ENCODE peak calls at places on chromosomes 7 and 10, in six cellular contexts. D is uterus, J is stomach, I is heart left ventricle, W is ovary, X is erythroblast. Y is an unnamed sample.

GRCh38 chr10:88066876-88067275 is 203.5 kb downstream of the PTEN start:
- DNase-seq in D (no peak), J (no peak), I (no peak), W (no peak), X (no peak), Y (no peak)

GRCh38 chr10:91345716-91346115 is 64.4 kb upstream of the HECTD2 start:
- DNase-seq in D (no peak), J (no peak), I (no peak), W (no peak), X (no peak), Y (no peak)

GRCh38 chr7:94970085-94970576 is 62.7 kb downstream of the PPP1R9A start:
- DNase-seq in D (no peak), J (no peak), I (no peak), W (no peak), X (no peak), Y (no peak)

GRCh38 chr7:152871005-152871677 is 111.6 kb downstream of the ACTR3B start:
- DNase-seq in D (no peak), J (no peak), I (no peak), W (no peak), X (no peak), Y (no peak)

GRCh38 chr10:73859441-73860049 is 14.8 kb downstream of the CAMK2G start:
- DNase-seq in D (no peak), J (no peak), I (no peak), W (no peak), X (no peak), Y (no peak)

GRCh38 chr7:134901389-134902020 is 84.8 kb upstream of the AGBL3 start:
- DNase-seq in D (no peak), J (no peak), I (no peak), W (no peak), X (no peak), Y (no peak)

GRCh38 chr7:28608226-28608625 is 195.9 kb downstream of the CREB5 start:
- DNase-seq in D (no peak), J (no peak), I (no peak), W (no peak), X (no peak), Y (no peak)

GRCh38 chr10:81876253-81876731 is 1.3 kb downstream of the NRG3 start:
- DNase-seq in D (no peak), J (no peak), I (no peak), W (no peak), X (no peak), Y (no peak)

GRCh38 chr7:388023-388355 is 98.0 kb downstream of the FOXL3 start:
- DNase-seq in D (no peak), J (peak), I (no peak), W (no peak), X (no peak), Y (peak)

GRCh38 chr7:99011341-99011705 is 132.6 kb downstream of the SMURF1 start:
- DNase-seq in D (no peak), J (no peak), I (no peak), W (no peak), X (no peak), Y (no peak)

GRCh38 chr7:158176561-158177173 is 411.0 kb downstream of the PTPRN2 start:
- DNase-seq in D (no peak), J (no peak), I (no peak), W (no peak), X (no peak), Y (no peak)

GRCh38 chr7:136528329-136528728 is 340.1 kb upstream of the CHRM2 start:
- DNase-seq in D (no peak), J (no peak), I (no peak), W (no peak), X (no peak), Y (no peak)

GRCh38 chr10:117294039-117294438 is 53.1 kb downstream of the SLC18A2 start:
- DNase-seq in D (no peak), J (no peak), I (no peak), W (no peak), X (no peak), Y (no peak)

GRCh38 chr7:156160811-156161210 is 348.5 kb upstream of the SHH start:
- DNase-seq in D (no peak), J (peak), I (no peak), W (no peak), X (no peak), Y (no peak)

GRCh38 chr7:134660961-134661376 is 14.3 kb downstream of the BPGM start:
- DNase-seq in D (no peak), J (no peak), I (no peak), W (no peak), X (no peak), Y (no peak)

GRCh38 chr7:68787586-68787985 is 810.7 kb upstream of the AUTS2 start:
- DNase-seq in D (no peak), J (no peak), I (no peak), W (no peak), X (no peak), Y (no peak)

GRCh38 chr10:91210435-91210834 is 10.0 kb upstream of the PCGF5 start:
- DNase-seq in D (no peak), J (peak), I (no peak), W (peak), X (no peak), Y (no peak)

GRCh38 chr7:77649950-77650349 is 46.3 kb upstream of the RSBN1L start:
- DNase-seq in D (no peak), J (no peak), I (no peak), W (no peak), X (no peak), Y (no peak)

GRCh38 chr7:85457911-85458310 is 271.1 kb upstream of the SEMA3D start:
- DNase-seq in D (no peak), J (no peak), I (no peak), W (no peak), X (no peak), Y (no peak)

GRCh38 chr10:60869916-60870728 is 73.9 kb downstream of the RHOBTB1 start:
- DNase-seq in D (no peak), J (no peak), I (no peak), W (no peak), X (no peak), Y (no peak)

GRCh38 chr10:129861776-129862530 is 102.1 kb downstream of the EBF3 start:
- DNase-seq in D (no peak), J (no peak), I (no peak), W (no peak), X (no peak), Y (no peak)

GRCh38 chr7:132560825-132561529 is 15.3 kb downstream of the PLXNA4 start:
- DNase-seq in D (no peak), J (no peak), I (no peak), W (no peak), X (no peak), Y (no peak)

GRCh38 chr7:17009007-17009719 is 127.4 kb upstream of the AGR3 start:
- DNase-seq in D (no peak), J (no peak), I (no peak), W (no peak), X (peak), Y (no peak)

GRCh38 chr10:107022600-107023354 is 141.7 kb downstream of the SORCS1 start:
- DNase-seq in D (no peak), J (no peak), I (no peak), W (no peak), X (no peak), Y (no peak)

GRCh38 chr7:79298145-79298760 is 155.2 kb downstream of the MAGI2 start:
- DNase-seq in D (peak), J (no peak), I (no peak), W (no peak), X (peak), Y (no peak)

GRCh38 chr10:35746004-35746403 is 103.9 kb upstream of the FZD8 start:
- DNase-seq in D (no peak), J (no peak), I (no peak), W (no peak), X (no peak), Y (no peak)

GRCh38 chr10:114694735-114695134 is 36.7 kb upstream of the ABLIM1 start:
- DNase-seq in D (no peak), J (peak), I (no peak), W (no peak), X (peak), Y (no peak)

GRCh38 chr10:31320598-31321211 is 1.7 kb downstream of the ZEB1 start:
- DNase-seq in D (peak), J (no peak), I (peak), W (peak), X (peak), Y (peak)

GRCh38 chr10:132027423-132027983 is 38.2 kb upstream of the JAKMIP3 start:
- DNase-seq in D (no peak), J (no peak), I (no peak), W (no peak), X (no peak), Y (no peak)

GRCh38 chr7:152145853-152146466 is 120.5 kb downstream of the GALNT11 start:
- DNase-seq in D (no peak), J (no peak), I (no peak), W (no peak), X (peak), Y (no peak)

GRCh38 chr10:14524692-14525091 is 194.0 kb upstream of the FRMD4A start:
- DNase-seq in D (no peak), J (no peak), I (no peak), W (no peak), X (no peak), Y (no peak)

GRCh38 chr10:52751337-52751736 is 21.2 kb downstream of the MBL2 start:
- DNase-seq in D (no peak), J (no peak), I (no peak), W (no peak), X (no peak), Y (no peak)

DNA sequence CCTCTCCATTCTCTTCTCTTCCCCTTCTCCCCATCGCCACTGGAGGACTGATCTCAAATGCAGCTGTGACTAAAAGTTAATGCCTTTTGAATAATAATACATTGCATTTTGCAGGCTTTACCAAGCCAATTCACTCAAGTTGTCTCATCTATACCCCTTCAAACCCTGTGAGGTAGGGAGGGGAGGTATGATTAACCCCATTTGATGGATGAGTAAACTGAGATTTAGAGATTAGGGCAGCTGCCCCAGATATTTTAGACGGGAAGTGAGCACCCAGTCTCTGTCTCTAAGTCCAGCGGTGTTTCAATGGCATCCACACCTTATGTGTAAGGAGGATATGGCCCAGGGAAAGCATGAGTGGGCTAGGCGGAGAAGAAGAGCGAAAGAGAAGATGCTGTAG is 1.1 kb downstream of the CPA5 start:
- DNase-seq in D (no peak), J (no peak), I (no peak), W (no peak), X (no peak), Y (no peak)
- TF ChIP-seq POLR2A in D (no peak), J (no peak), I (no peak), W (no peak), X (no peak), Y (no peak)

GRCh38 chr7:93890464-93891068 is at the start of gene TFPI2:
- DNase-seq in D (peak), J (no peak), I (peak), W (peak), X (no peak), Y (no peak)
- TF ChIP-seq POLR2A in D (peak), J (no peak), I (peak), W (no peak), X (no peak), Y (no peak)

GRCh38 chr10:101001225-101002035 is 1.8 kb downstream of the LZTS2 start:
- DNase-seq in D (peak), J (peak), I (peak), W (peak), X (peak), Y (peak)
- TF ChIP-seq POLR2A in D (peak), J (no peak), I (peak), W (peak), X (no peak), Y (no peak)

DNA sequence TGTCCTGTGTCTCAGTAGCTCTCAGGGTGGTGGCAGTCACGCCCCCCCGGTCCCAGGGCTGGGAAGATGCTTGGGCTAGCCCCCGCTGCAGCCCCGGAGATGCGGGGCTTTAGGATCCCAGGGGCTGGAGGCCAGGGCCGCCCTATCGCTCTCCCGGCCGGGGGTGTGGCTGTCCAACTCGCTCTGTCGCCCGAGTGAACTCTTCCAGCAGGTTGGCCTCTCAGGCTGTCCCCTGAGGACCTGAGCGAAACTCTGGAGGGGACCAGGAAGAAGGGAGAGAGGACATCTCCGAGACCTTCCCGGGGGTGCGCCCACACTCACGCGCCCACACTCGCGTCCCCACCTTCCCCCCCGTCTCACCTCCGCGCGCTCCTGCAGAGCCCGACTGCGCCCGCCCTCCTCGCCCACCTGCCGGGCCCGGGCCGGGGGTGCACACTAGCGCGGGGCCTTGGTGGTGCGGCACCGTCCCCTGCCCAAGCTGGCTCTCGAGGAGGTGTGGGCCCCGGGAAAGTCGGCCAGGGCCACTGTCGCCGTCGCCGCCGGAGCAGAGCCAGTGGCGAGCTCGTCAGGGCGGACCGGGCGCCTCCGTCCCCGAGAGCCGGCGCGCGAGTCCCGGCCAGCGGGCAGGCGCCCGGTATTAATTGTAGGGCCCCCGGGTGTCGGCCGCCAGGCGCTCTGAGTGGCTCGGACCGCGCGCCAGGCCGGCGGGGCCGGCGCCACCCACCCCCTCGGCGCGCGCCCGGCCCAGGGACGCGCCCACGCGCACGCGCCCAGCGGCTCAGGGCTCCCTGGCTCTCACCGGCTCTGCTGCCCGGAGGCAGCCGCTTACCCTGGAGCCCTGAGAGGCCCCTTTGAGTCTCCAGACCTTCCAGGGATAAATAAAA is 101.8 kb upstream of the SVIL start:
- DNase-seq in D (peak), J (peak), I (peak), W (peak), X (no peak), Y (peak)
- TF ChIP-seq POLR2A in D (peak), J (no peak), I (peak), W (peak), X (no peak), Y (no peak)

DNA sequence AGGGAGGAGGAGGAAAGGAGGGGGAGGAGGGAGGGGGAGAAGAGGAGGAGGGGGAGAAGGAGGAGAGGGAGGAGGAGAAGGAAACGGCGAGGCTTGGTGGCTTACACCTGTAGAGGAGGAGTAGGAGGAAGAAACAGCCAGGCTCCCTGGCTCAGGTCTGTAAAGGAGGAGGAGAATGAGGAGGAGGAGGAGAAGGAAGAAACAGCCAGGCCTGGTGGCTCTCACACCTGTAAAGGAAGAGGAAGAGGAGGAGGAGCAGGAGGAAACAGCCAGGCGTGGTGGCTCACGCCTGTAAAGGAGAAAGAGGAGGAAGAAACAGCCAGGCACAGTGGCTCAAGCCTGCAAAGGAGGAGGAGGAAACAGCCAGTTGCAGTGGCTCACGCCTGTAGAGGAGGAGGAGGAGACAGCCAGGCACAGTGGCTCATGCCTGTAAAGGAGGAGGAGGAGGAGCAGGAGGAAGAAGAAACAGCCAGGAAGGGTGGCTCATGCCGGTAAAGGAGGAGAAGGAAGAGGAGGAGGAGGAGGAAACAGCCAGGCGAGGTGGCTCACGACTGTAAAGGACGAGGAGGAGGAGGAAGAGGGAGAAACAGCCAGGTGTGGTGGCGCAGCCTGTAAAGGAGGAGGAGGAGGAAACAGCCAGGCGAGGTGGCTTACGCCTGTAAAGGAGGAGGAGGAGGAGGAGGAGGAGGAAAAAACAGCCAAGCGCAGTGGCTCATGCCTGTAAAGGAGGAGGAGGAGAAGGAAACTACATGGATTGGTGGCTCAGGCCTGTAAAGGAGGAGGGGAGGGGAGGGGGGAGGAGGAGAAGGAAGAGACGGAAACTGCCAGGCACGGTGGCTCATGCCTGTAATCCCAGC is 14.9 kb upstream of the CRCP start:
- DNase-seq in D (peak), J (peak), I (peak), W (peak), X (peak), Y (no peak)
- TF ChIP-seq POLR2A in D (peak), J (no peak), I (no peak), W (peak), X (peak), Y (no peak)

DNA sequence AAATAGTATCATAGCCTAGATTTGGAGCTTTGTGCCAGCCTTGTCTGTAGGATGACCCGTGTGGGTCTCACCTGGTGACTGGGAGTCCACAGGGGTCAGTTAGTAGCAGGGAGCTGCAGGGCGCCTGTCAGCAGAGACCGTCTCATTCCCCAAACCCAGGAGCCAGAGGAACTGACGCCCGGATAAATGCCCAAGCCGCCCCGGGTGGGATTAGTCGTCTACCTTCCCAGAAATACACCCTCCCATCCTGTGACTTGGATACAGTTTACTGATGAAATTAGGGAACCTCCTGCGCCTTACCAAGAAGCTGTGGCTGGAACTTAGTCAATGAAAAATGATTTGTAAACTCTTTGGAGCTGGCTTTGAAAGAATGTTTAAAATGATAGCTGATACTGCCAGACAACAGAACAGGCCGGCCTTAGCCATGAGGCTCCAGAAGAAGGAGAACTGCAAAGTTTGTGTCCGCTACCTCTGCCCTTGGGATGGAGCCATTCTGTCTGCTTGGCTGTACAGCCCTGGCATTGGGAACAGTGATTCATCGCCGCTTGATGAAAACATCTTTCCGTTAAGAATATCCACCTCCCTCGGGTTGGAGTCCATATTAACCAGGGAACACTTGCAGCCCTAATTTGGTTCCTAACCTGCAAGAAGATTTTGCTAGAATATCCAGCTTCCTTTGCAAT is 12.7 kb downstream of the FOXK1 start:
- DNase-seq in D (peak), J (no peak), I (peak), W (peak), X (no peak), Y (peak)
- TF ChIP-seq POLR2A in D (no peak), J (no peak), I (no peak), W (no peak), X (no peak), Y (no peak)

GRCh38 chr7:44212581-44213184 is 11.9 kb downstream of the YKT6 start:
- DNase-seq in D (no peak), J (no peak), I (no peak), W (no peak), X (no peak), Y (peak)

GRCh38 chr7:44216019-44216418 is 15.2 kb downstream of the YKT6 start:
- DNase-seq in D (no peak), J (no peak), I (no peak), W (no peak), X (no peak), Y (no peak)

GRCh38 chr7:44215531-44215930 is 14.8 kb downstream of the YKT6 start:
- DNase-seq in D (no peak), J (no peak), I (no peak), W (no peak), X (no peak), Y (no peak)

GRCh38 chr7:44213206-44213871 is 12.6 kb downstream of the YKT6 start:
- DNase-seq in D (no peak), J (no peak), I (no peak), W (no peak), X (no peak), Y (no peak)

DNA sequence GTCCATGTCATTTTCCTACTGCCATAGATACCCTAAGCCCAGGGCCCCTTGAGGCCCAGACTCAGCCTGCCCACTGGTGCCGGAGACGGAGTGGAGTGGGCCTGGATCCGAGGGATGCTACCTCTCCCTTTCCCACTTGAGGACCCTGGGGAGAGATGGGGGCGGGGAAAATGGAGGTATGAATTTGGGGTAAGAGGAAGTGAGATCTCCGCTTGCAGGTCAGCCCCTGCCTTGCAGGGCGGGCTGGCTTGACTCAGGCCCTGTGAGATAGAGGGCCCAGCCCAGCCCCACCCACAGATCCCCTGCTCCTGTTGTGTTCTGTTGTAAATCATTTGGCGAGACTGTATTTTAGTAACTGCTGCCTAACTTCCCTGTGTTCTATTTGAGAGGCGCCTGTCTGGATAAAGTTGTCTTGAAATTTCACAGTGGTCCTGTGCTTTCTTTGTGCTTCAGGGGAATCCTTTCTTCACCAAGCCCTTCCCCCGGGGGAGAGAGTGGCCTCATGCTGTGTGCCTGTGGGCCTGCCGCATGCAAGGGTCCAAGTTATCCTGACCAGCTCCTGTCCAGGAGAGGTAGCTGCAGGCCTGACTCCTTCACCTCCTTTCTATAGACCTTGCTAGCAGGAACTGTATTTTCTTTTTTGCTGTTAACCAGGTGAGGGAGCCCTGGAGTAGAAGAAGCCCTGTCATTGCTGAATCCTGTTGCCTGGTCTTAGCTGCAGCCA is 13.3 kb downstream of the YKT6 start:
- DNase-seq in D (no peak), J (no peak), I (no peak), W (no peak), X (peak), Y (peak)
- TF ChIP-seq POLR2A in D (no peak), J (no peak), I (no peak), W (no peak), X (no peak), Y (no peak)